ENCODE peak calls at places on chromosomes 5 and 9, in eight cellular contexts. M is neural progenitor cell; Q is CD4-positive, alpha-beta memory T cell; A is prostate gland; R is body of pancreas; E is stomach; N is HCT116; J is Panc1. D is an unnamed sample.

GRCh38 chr5:65126670-65127069 is 355.1 kb downstream of the ADAMTS6 start:
- DNase-seq in M (no peak), Q (no peak), A (no peak), R (no peak), E (no peak), N (no peak), J (no peak), D (no peak)

GRCh38 chr5:149719666-149720065 is 10.4 kb upstream of the PPARGC1B start:
- DNase-seq in M (no peak), Q (no peak), A (peak; percentile 90), R (peak; percentile 68), E (peak; percentile 81), N (no peak), J (no peak), D (peak; percentile 31)

GRCh38 chr5:79499640-79500273 is 14.2 kb downstream of the HOMER1 start:
- DNase-seq in M (no peak), Q (no peak), A (no peak), R (no peak), E (no peak), N (no peak), J (no peak), D (no peak)

GRCh38 chr5:139378101-139378825 is 4.8 kb downstream of the SLC23A1 start:
- DNase-seq in M (no peak), Q (no peak), A (no peak), R (no peak), E (no peak), N (no peak), J (no peak), D (no peak)

GRCh38 chr9:19967567-19968459 is 179.0 kb upstream of the SLC24A2 start:
- DNase-seq in M (peak; percentile 51), Q (no peak), A (no peak), R (no peak), E (no peak), N (no peak), J (no peak), D (peak; percentile 31)

GRCh38 chr5:145473032-145473642 is 362.0 kb downstream of the PRELID2 start:
- DNase-seq in M (no peak), Q (no peak), A (no peak), R (no peak), E (no peak), N (no peak), J (no peak), D (no peak)

GRCh38 chr9:97811534-97812246 is 41.3 kb upstream of the FOXE1 start:
- DNase-seq in M (no peak), Q (no peak), A (no peak), R (no peak), E (no peak), N (no peak), J (no peak), D (no peak)

GRCh38 chr5:138603521-138603920 is 28.3 kb upstream of the HSPA9 start:
- DNase-seq in M (peak; percentile 40), Q (no peak), A (no peak), R (no peak), E (no peak), N (no peak), J (no peak), D (no peak)

GRCh38 chr5:33997331-33997983 is 10.4 kb downstream of the AMACR start:
- DNase-seq in M (peak; percentile 58), Q (peak; percentile 29), A (peak; percentile 77), R (peak; percentile 82), E (peak; percentile 69), N (peak; percentile 19), J (peak; percentile 48), D (peak; percentile 57)

GRCh38 chr9:99368341-99369326 is 146.6 kb downstream of the SEC61B start:
- DNase-seq in M (peak; percentile 53), Q (no peak), A (no peak), R (no peak), E (no peak), N (no peak), J (no peak), D (peak; percentile 20)

GRCh38 chr5:145341842-145342241 is 493.3 kb downstream of the PRELID2 start:
- DNase-seq in M (no peak), Q (no peak), A (no peak), R (no peak), E (no peak), N (no peak), J (no peak), D (no peak)

GRCh38 chr5:92761585-92761984 is 819.4 kb downstream of the NR2F1-AS1 start:
- DNase-seq in M (no peak), Q (no peak), A (no peak), R (no peak), E (no peak), N (no peak), J (no peak), D (peak; percentile 22)

GRCh38 chr9:35517552-35518211 is 27.8 kb downstream of the RUSC2 start:
- DNase-seq in M (no peak), Q (no peak), A (peak; percentile 37), R (peak; percentile 48), E (no peak), N (no peak), J (no peak), D (no peak)

GRCh38 chr9:113602126-113603119 is 138.9 kb downstream of the RGS3 start:
- DNase-seq in M (peak; percentile 64), Q (no peak), A (no peak), R (peak; percentile 64), E (peak; percentile 58), N (peak; percentile 53), J (no peak), D (no peak)

GRCh38 chr5:98769006-98769255 is 4.5 kb upstream of the RGMB start:
- DNase-seq in M (peak; percentile 91), Q (peak; percentile 40), A (no peak), R (peak; percentile 48), E (peak; percentile 57), N (no peak), J (no peak), D (peak; percentile 78)

GRCh38 chr5:66848749-66849641 is 252.8 kb downstream of the MAST4 start:
- DNase-seq in M (no peak), Q (no peak), A (no peak), R (no peak), E (no peak), N (no peak), J (no peak), D (no peak)

GRCh38 chr5:174708466-174709207 is 15.7 kb upstream of the MSX2 start:
- DNase-seq in M (no peak), Q (no peak), A (no peak), R (no peak), E (no peak), N (no peak), J (no peak), D (no peak)

GRCh38 chr5:109961755-109962154 is 272.0 kb downstream of the MAN2A1 start:
- DNase-seq in M (no peak), Q (no peak), A (no peak), R (no peak), E (no peak), N (no peak), J (no peak), D (no peak)

GRCh38 chr5:126096442-126096841 is 326.8 kb upstream of the GRAMD2B start:
- DNase-seq in M (no peak), Q (no peak), A (no peak), R (no peak), E (no peak), N (no peak), J (no peak), D (no peak)

GRCh38 chr5:68290260-68290674 is 74.7 kb downstream of the PIK3R1 start:
- DNase-seq in M (no peak), Q (no peak), A (peak; percentile 62), R (peak; percentile 45), E (peak; percentile 52), N (no peak), J (no peak), D (no peak)

GRCh38 chr5:172664018-172664417 is 23.0 kb downstream of the NEURL1B start:
- DNase-seq in M (no peak), Q (no peak), A (no peak), R (no peak), E (no peak), N (no peak), J (no peak), D (no peak)

GRCh38 chr5:68740204-68740910 is 353.5 kb upstream of the SLC30A5 start:
- DNase-seq in M (no peak), Q (no peak), A (no peak), R (no peak), E (no peak), N (no peak), J (no peak), D (no peak)

GRCh38 chr5:57448287-57448686 is 34.3 kb downstream of the ACTBL2 start:
- DNase-seq in M (no peak), Q (no peak), A (no peak), R (no peak), E (no peak), N (no peak), J (no peak), D (no peak)

GRCh38 chr9:99253134-99253533 is 31.1 kb downstream of the SEC61B start:
- DNase-seq in M (no peak), Q (no peak), A (no peak), R (no peak), E (no peak), N (no peak), J (no peak), D (no peak)

GRCh38 chr9:121783126-121783522 is 131.7 kb downstream of the DAB2IP start:
- DNase-seq in M (no peak), Q (no peak), A (no peak), R (no peak), E (no peak), N (no peak), J (no peak), D (no peak)

DNA sequence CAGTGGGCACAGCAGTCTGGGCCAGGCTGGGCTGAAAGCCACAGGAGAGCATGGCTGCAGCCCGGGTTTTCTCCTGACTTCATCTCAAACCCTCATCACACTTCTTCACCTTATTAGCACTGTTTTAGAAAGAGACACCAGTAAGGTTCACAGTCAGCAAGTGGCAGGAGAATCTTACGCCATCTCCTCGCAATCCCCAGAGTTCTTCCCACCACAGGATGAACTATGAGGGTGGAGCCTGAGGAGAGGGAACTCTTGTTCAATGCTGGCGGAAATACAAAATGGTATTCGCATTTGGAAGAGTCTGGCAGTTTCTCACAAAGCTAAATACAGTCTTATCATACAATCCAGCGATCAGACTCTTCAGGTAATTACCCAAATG is 14.7 kb downstream of the BICD2 start:
- DNase-seq in M (no peak), Q (no peak), A (no peak), R (no peak), E (no peak), N (no peak), J (no peak), D (no peak)
- H3K4me1 ChIP-seq in M (peaks cover 13% of the 10 kb centered on the region), Q (peaks cover 43% of the 10 kb centered on the region), A (peaks cover 2% of the 10 kb centered on the region), R (peaks cover 26% of the 10 kb centered on the region), E (peaks cover 60% of the 10 kb centered on the region), N (peaks cover 19% of the 10 kb centered on the region), J (no peaks in the 10 kb centered on the region), D (no peaks in the 10 kb centered on the region)

GRCh38 chr9:68898781-68899439 is 115.0 kb downstream of the PRKACG start:
- DNase-seq in M (no peak), Q (no peak), A (no peak), R (no peak), E (no peak), N (no peak), J (no peak), D (no peak)
- H3K27me3 ChIP-seq in M (no peaks in the 10 kb centered on the region), Q (no peaks in the 10 kb centered on the region), A (no peaks in the 10 kb centered on the region), R (no peaks in the 10 kb centered on the region), E (no peaks in the 10 kb centered on the region), N (peaks cover 62% of the 10 kb centered on the region), J (no peaks in the 10 kb centered on the region), D (peaks cover 4% of the 10 kb centered on the region)

GRCh38 chr9:124248066-124248465 is 9.7 kb upstream of the NEK6 start:
- DNase-seq in M (no peak), Q (no peak), A (no peak), R (no peak), E (no peak), N (no peak), J (no peak), D (no peak)
- H3K4me3 ChIP-seq in M (no peak overlapping the region), Q (no peak overlapping the region), A (no peak overlapping the region), R (no peak overlapping the region), E (no peak overlapping the region), N (no peak overlapping the region), J (no peak overlapping the region), D (no peak overlapping the region)

GRCh38 chr5:72955768-72956323 is at the start of gene FCHO2:
- DNase-seq in M (peak; percentile 99), Q (peak; percentile 93), A (peak; percentile 98), R (peak; percentile 99), E (peak; percentile 100), N (peak; percentile 94), J (peak; percentile 78), D (peak; percentile 99)
- H3K4me1 ChIP-seq in M (peaks cover 4% of the 10 kb centered on the region), Q (peaks cover 15% of the 10 kb centered on the region), A (no peaks in the 10 kb centered on the region), R (peaks cover 18% of the 10 kb centered on the region), E (peaks cover 35% of the 10 kb centered on the region), N (peaks cover 22% of the 10 kb centered on the region), J (peaks cover 30% of the 10 kb centered on the region), D (peaks cover 19% of the 10 kb centered on the region)

D was measured in HAP-1.